ENCODE peak calls at places on chromosome 17, in five cellular contexts. One of them, this sample, is unnamed.

GRCh38 chr17:37131064-37131463 is 182.3 kb downstream of the AATF start:
- DNase-seq in fibroblast of the aortic adventitia: no peak
- DNase-seq in psoas muscle: no peak
- DNase-seq in AG09309: no peak
- DNase-seq in transverse colon: no peak
- DNase-seq in this sample: peak; percentile 18

GRCh38 chr17:17206149-17206912 is at the start of gene PLD6:
- DNase-seq in psoas muscle: peak; percentile 84
- DNase-seq in fibroblast of the aortic adventitia: peak; percentile 73
- DNase-seq in AG09309: peak; percentile 16
- DNase-seq in transverse colon: peak; percentile 93
- DNase-seq in this sample: peak; percentile 34

GRCh38 chr17:14228903-14229302 is 7.8 kb downstream of the CDRT15 start:
- DNase-seq in fibroblast of the aortic adventitia: no peak
- DNase-seq in AG09309: peak; percentile 80
- DNase-seq in psoas muscle: no peak
- DNase-seq in transverse colon: no peak
- DNase-seq in this sample: no peak

GRCh38 chr17:78651551-78651950 is 74.4 kb upstream of the DNAH17 start:
- DNase-seq in psoas muscle: no peak
- DNase-seq in AG09309: no peak
- DNase-seq in transverse colon: no peak
- DNase-seq in fibroblast of the aortic adventitia: no peak
- DNase-seq in this sample: peak; percentile 15

GRCh38 chr17:79342376-79342775 is 267.8 kb downstream of the ENGASE start:
- DNase-seq in transverse colon: no peak
- DNase-seq in psoas muscle: no peak
- DNase-seq in AG09309: no peak
- DNase-seq in fibroblast of the aortic adventitia: no peak
- DNase-seq in this sample: no peak

GRCh38 chr17:4256952-4257351 is 6.8 kb downstream of the ANKFY1 start:
- DNase-seq in transverse colon: no peak
- DNase-seq in fibroblast of the aortic adventitia: no peak
- DNase-seq in AG09309: no peak
- DNase-seq in psoas muscle: no peak
- DNase-seq in this sample: no peak

GRCh38 chr17:7441202-7441705 is 1.9 kb downstream of the FGF11 start:
- DNase-seq in AG09309: no peak
- DNase-seq in psoas muscle: no peak
- DNase-seq in fibroblast of the aortic adventitia: peak; percentile 25
- DNase-seq in transverse colon: no peak
- DNase-seq in this sample: no peak

GRCh38 chr17:31919802-31920525 is 16.8 kb upstream of the SUZ12 start:
- DNase-seq in fibroblast of the aortic adventitia: peak; percentile 74
- DNase-seq in AG09309: no peak
- DNase-seq in psoas muscle: no peak
- DNase-seq in transverse colon: no peak
- DNase-seq in this sample: peak; percentile 72

GRCh38 chr17:29945281-29945680 is 3.8 kb downstream of the EFCAB5 start:
- DNase-seq in transverse colon: no peak
- DNase-seq in AG09309: no peak
- DNase-seq in fibroblast of the aortic adventitia: no peak
- DNase-seq in psoas muscle: no peak
- DNase-seq in this sample: no peak

GRCh38 chr17:39011907-39012468 is 44.8 kb upstream of the FBXO47 start:
- DNase-seq in transverse colon: no peak
- DNase-seq in AG09309: no peak
- DNase-seq in psoas muscle: no peak
- DNase-seq in fibroblast of the aortic adventitia: no peak
- DNase-seq in this sample: no peak

GRCh38 chr17:57305918-57306317 is 49.6 kb downstream of the MSI2 start:
- DNase-seq in psoas muscle: no peak
- DNase-seq in fibroblast of the aortic adventitia: no peak
- DNase-seq in AG09309: no peak
- DNase-seq in transverse colon: no peak
- DNase-seq in this sample: no peak

GRCh38 chr17:6755731-6756184 is at the start of gene XAF1:
- DNase-seq in AG09309: peak; percentile 34
- DNase-seq in fibroblast of the aortic adventitia: peak; percentile 71
- DNase-seq in transverse colon: peak; percentile 52
- DNase-seq in psoas muscle: no peak
- DNase-seq in this sample: peak; percentile 54

GRCh38 chr17:44097110-44097810 is 26.2 kb downstream of the HDAC5 start:
- DNase-seq in fibroblast of the aortic adventitia: peak; percentile 43
- DNase-seq in psoas muscle: peak; percentile 71
- DNase-seq in AG09309: peak; percentile 45
- DNase-seq in transverse colon: no peak
- DNase-seq in this sample: peak; percentile 75

DNA sequence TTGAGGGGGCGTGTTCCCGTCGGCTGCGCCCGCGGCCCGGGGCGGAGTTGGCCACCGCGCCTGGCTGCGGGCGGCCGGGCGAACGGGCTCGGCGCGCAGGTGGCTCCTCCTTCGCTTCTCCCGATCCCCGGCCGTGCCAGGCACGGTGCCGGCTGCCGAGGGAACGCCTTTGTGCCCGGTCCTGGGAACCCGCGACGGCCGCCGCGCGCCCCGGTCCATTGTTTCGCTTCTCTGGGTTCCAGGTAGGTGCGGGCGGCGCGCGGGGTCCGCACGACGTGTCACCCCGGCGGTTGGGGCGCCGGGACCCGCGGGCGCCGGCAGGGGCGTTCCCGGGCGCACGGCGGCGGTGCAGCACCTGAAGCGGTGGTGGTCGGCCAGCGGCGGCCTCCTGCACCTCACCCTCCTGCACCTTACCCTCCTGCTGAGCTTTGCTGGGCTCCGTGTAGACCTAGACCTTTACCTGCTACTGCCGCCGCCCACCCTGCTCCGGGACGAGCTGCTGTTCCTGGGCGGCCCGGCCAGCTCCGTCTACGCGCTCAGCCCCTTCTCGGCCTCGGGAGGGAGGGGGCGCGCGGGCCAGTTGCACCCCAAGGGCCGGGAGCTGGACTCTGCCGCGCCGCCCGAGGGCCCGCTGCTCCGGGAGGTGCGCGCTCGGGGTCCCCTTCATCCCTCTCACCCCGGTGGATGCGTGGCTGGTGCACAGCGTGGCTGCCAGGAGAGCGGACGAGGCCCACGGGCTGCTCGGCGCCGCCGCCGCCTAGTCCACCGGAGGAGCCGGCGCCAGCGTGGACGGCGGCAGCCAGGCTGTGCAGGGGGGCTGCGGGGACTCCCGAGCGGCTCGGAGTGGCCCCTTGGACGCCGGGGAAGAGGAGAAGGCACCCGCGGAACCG is 99.9 kb downstream of the EFCAB13 start:
- DNase-seq in psoas muscle: peak; percentile 13
- DNase-seq in AG09309: no peak
- DNase-seq in transverse colon: peak; percentile 58
- DNase-seq in fibroblast of the aortic adventitia: no peak
- DNase-seq in this sample: no peak
- H3K4me3 ChIP-seq in psoas muscle: peak overlapping the region; percentile 57
- H3K4me3 ChIP-seq in AG09309: peak overlapping the region; percentile 33
- H3K4me3 ChIP-seq in transverse colon: peak overlapping the region; percentile 28
- H3K4me3 ChIP-seq in fibroblast of the aortic adventitia: peak overlapping the region; percentile 61
- H3K4me3 ChIP-seq in this sample: peak overlapping the region; percentile 43

GRCh38 chr17:54754560-54754959 is 146.1 kb upstream of the TOM1L1 start:
- DNase-seq in psoas muscle: no peak
- DNase-seq in transverse colon: no peak
- DNase-seq in fibroblast of the aortic adventitia: no peak
- DNase-seq in AG09309: no peak
- DNase-seq in this sample: no peak
- TF ChIP-seq CTCF in psoas muscle: no peak
- TF ChIP-seq CTCF in transverse colon: no peak
- TF ChIP-seq CTCF in fibroblast of the aortic adventitia: no peak
- TF ChIP-seq CTCF in AG09309: no peak
- TF ChIP-seq CTCF in this sample: no peak

GRCh38 chr17:77464988-77465357 is 324.2 kb downstream of the SEC14L1 start:
- DNase-seq in fibroblast of the aortic adventitia: no peak
- DNase-seq in transverse colon: no peak
- DNase-seq in AG09309: no peak
- DNase-seq in psoas muscle: no peak
- DNase-seq in this sample: no peak

GRCh38 chr17:77462101-77462500 is 321.3 kb downstream of the SEC14L1 start:
- DNase-seq in psoas muscle: no peak
- DNase-seq in AG09309: no peak
- DNase-seq in transverse colon: peak; percentile 52
- DNase-seq in fibroblast of the aortic adventitia: no peak
- DNase-seq in this sample: no peak

GRCh38 chr17:77461277-77462057 is 320.7 kb downstream of the SEC14L1 start:
- DNase-seq in transverse colon: no peak
- DNase-seq in psoas muscle: no peak
- DNase-seq in AG09309: no peak
- DNase-seq in fibroblast of the aortic adventitia: no peak
- DNase-seq in this sample: no peak

GRCh38 chr17:77460514-77461046 is 319.8 kb downstream of the SEC14L1 start:
- DNase-seq in AG09309: no peak
- DNase-seq in psoas muscle: no peak
- DNase-seq in transverse colon: no peak
- DNase-seq in fibroblast of the aortic adventitia: no peak
- DNase-seq in this sample: peak; percentile 50

GRCh38 chr17:77462553-77463497 is 322.1 kb downstream of the SEC14L1 start:
- DNase-seq in psoas muscle: no peak
- DNase-seq in fibroblast of the aortic adventitia: no peak
- DNase-seq in AG09309: no peak
- DNase-seq in transverse colon: no peak
- DNase-seq in this sample: no peak
- H3K4me3 ChIP-seq in psoas muscle: no peak overlapping the region
- H3K4me3 ChIP-seq in fibroblast of the aortic adventitia: no peak overlapping the region
- H3K4me3 ChIP-seq in AG09309: no peak overlapping the region
- H3K4me3 ChIP-seq in transverse colon: no peak overlapping the region
- H3K4me3 ChIP-seq in this sample: no peak overlapping the region

GRCh38 chr17:8832711-8833352 is 33.7 kb upstream of the MFSD6L start:
- DNase-seq in transverse colon: peak; percentile 28
- DNase-seq in AG09309: no peak
- DNase-seq in psoas muscle: no peak
- DNase-seq in fibroblast of the aortic adventitia: no peak
- DNase-seq in this sample: no peak
- TF ChIP-seq CTCF in transverse colon: peak; percentile 50
- TF ChIP-seq CTCF in AG09309: peak; percentile 28
- TF ChIP-seq CTCF in psoas muscle: no peak
- TF ChIP-seq CTCF in fibroblast of the aortic adventitia: peak; percentile 18
- TF ChIP-seq CTCF in this sample: peak; percentile 40

DNA sequence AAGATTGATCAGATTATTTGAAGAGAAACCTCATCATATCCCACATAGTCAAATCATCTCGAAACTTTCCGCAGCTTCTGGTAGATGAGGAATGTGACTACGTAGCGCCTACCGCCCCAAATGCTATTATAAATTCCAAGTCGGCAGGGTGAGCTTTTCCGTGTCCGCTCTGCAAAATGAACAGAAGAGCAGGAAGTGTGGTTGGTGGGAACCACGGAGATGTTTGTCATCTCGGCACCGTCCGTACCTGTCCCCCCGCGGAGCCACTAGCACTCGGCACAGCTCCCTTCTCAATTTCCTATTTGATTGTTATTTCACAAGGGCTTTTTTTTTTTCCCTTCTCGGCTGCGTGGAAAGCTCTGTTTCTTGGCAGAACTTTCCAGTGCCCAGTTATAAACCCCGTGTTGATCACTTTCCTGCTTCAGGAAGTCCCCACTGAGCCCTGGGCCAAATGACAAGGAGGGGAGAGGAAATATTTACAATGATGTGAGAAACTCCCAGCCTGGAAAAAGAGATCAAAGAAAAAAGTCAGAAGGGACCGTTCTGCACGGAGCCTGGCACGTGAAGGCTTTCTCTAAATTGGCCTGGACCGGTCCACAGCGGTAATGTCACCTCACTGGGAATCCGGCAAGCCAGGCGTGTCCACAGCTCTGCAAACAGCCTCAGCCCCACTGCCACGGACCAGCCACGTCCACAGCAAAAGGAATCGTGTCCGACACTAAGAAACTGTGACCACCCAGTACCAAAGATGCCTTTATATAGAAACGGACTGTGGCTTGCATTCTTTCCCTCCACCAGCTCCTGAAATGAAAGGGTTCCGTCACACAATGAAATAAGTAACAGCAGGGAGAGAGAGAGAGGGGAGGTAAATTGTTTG is 65.0 kb downstream of the MRM3 start:
- DNase-seq in psoas muscle: no peak
- DNase-seq in fibroblast of the aortic adventitia: peak; percentile 22
- DNase-seq in AG09309: no peak
- DNase-seq in transverse colon: no peak
- DNase-seq in this sample: no peak
- H3K4me3 ChIP-seq in psoas muscle: peak overlapping the region; percentile 5
- H3K4me3 ChIP-seq in fibroblast of the aortic adventitia: no peak overlapping the region
- H3K4me3 ChIP-seq in AG09309: no peak overlapping the region
- H3K4me3 ChIP-seq in transverse colon: no peak overlapping the region
- H3K4me3 ChIP-seq in this sample: peak overlapping the region; percentile 15

GRCh38 chr17:21200590-21201301 is 13.2 kb downstream of the TMEM11 start:
- DNase-seq in fibroblast of the aortic adventitia: no peak
- DNase-seq in psoas muscle: no peak
- DNase-seq in transverse colon: no peak
- DNase-seq in AG09309: no peak
- DNase-seq in this sample: no peak

GRCh38 chr17:21198411-21198810 is 15.6 kb downstream of the TMEM11 start:
- DNase-seq in AG09309: no peak
- DNase-seq in transverse colon: no peak
- DNase-seq in psoas muscle: no peak
- DNase-seq in fibroblast of the aortic adventitia: no peak
- DNase-seq in this sample: no peak

GRCh38 chr17:21201302-21201602 is 12.7 kb downstream of the TMEM11 start:
- DNase-seq in AG09309: no peak
- DNase-seq in transverse colon: no peak
- DNase-seq in fibroblast of the aortic adventitia: peak; percentile 17
- DNase-seq in psoas muscle: no peak
- DNase-seq in this sample: no peak

GRCh38 chr17:21199311-21199710 is 14.7 kb downstream of the TMEM11 start:
- DNase-seq in psoas muscle: no peak
- DNase-seq in transverse colon: no peak
- DNase-seq in fibroblast of the aortic adventitia: peak; percentile 79
- DNase-seq in AG09309: peak; percentile 92
- DNase-seq in this sample: peak; percentile 19

DNA sequence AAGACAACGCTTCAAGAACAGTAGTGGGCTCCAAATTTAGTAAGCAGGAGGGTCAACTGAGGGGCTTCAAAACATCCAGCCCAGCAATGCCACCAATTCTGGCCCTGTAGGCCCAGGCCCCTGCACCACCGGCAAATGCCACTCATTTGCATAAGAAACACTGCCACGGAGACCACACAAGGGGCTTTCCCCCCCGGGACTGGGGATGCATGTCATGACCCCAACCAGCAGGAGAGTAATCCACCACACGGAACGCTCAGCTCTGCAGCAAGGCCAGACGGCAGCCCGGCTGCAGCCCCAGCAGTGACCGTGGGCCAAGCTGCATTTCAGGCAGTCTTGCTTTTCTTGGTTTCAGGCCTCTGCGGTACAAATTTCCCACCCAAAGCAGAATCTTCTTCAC is 14.1 kb downstream of the TMEM11 start:
- DNase-seq in transverse colon: no peak
- DNase-seq in fibroblast of the aortic adventitia: no peak
- DNase-seq in psoas muscle: no peak
- DNase-seq in AG09309: no peak
- DNase-seq in this sample: no peak
- TF ChIP-seq CTCF in transverse colon: no peak
- TF ChIP-seq CTCF in fibroblast of the aortic adventitia: no peak
- TF ChIP-seq CTCF in psoas muscle: no peak
- TF ChIP-seq CTCF in AG09309: no peak
- TF ChIP-seq CTCF in this sample: no peak

GRCh38 chr17:65668211-65668610 is 106.8 kb upstream of the AXIN2 start:
- DNase-seq in AG09309: no peak
- DNase-seq in transverse colon: no peak
- DNase-seq in psoas muscle: no peak
- DNase-seq in fibroblast of the aortic adventitia: no peak
- DNase-seq in this sample: no peak
- H3K4me3 ChIP-seq in AG09309: no peak overlapping the region
- H3K4me3 ChIP-seq in transverse colon: no peak overlapping the region
- H3K4me3 ChIP-seq in psoas muscle: no peak overlapping the region
- H3K4me3 ChIP-seq in fibroblast of the aortic adventitia: no peak overlapping the region
- H3K4me3 ChIP-seq in this sample: no peak overlapping the region

GRCh38 chr17:48228720-48229119 is 121.2 kb downstream of the SNX11 start:
- DNase-seq in psoas muscle: no peak
- DNase-seq in fibroblast of the aortic adventitia: no peak
- DNase-seq in AG09309: no peak
- DNase-seq in transverse colon: no peak
- DNase-seq in this sample: no peak
- TF ChIP-seq CTCF in psoas muscle: no peak
- TF ChIP-seq CTCF in fibroblast of the aortic adventitia: no peak
- TF ChIP-seq CTCF in AG09309: no peak
- TF ChIP-seq CTCF in transverse colon: no peak
- TF ChIP-seq CTCF in this sample: no peak